ENCODE peak calls at places on chromosomes 3 and 15, in seven cellular contexts. E is esophagus muscularis mucosa, U is endothelial cell of umbilical vein, I is body of pancreas, V is ovary, N is right lobe of liver, L is IMR-90. H is an unnamed sample. For H3K36me3, the result is how much of the 10 kb centered on the place peaks cover.

GRCh38 chr3:10116138-10116460 is 624 bp downstream of the BRK1 start:
- DNase-seq in N (no peak), L (peak), I (no peak), U (no peak), E (no peak), V (no peak), H (no peak)

GRCh38 chr15:70555713-70556112 is 207.6 kb downstream of the UACA start:
- DNase-seq in V (no peak), E (no peak), U (no peak), L (no peak), I (no peak), N (no peak), H (no peak)

GRCh38 chr15:55791576-55792400 is 48.8 kb upstream of the PRTG start:
- DNase-seq in V (no peak), N (no peak), L (peak), E (no peak), U (peak), I (no peak), H (peak)

GRCh38 chr15:37847776-37848175 is 86.7 kb upstream of the TMCO5A start:
- DNase-seq in N (no peak), V (no peak), I (no peak), U (no peak), L (no peak), E (no peak), H (no peak)

GRCh38 chr15:42825599-42825998 is 88.7 kb upstream of the CDAN1 start:
- DNase-seq in N (no peak), U (no peak), V (no peak), L (no peak), I (no peak), E (no peak), H (no peak)

GRCh38 chr3:66115858-66116654 is 77.3 kb upstream of the MAGI1 start:
- DNase-seq in I (peak), L (peak), N (peak), U (peak), V (no peak), E (no peak), H (no peak)

GRCh38 chr15:51883436-51883835 is 54.0 kb downstream of the TMOD3 start:
- DNase-seq in U (no peak), V (no peak), I (no peak), E (no peak), N (no peak), L (peak), H (no peak)

GRCh38 chr15:81940467-81941451 is 105.1 kb downstream of the MEX3B start:
- DNase-seq in I (no peak), E (no peak), N (no peak), V (no peak), L (peak), U (no peak), H (no peak)

GRCh38 chr15:73956276-73957086 is 30.2 kb downstream of the LOXL1 start:
- DNase-seq in V (peak), L (peak), N (no peak), I (no peak), E (no peak), U (peak), H (peak)

GRCh38 chr3:60935709-60936108 is 315.5 kb downstream of the FHIT start:
- DNase-seq in N (no peak), E (no peak), I (no peak), L (peak), V (no peak), U (no peak), H (no peak)

GRCh38 chr3:186168976-186169375 is 60.1 kb upstream of the ETV5 start:
- DNase-seq in L (no peak), E (no peak), U (no peak), N (no peak), I (no peak), V (no peak), H (no peak)

GRCh38 chr15:33766329-33766728 is 202.0 kb upstream of the CHRM5 start:
- DNase-seq in I (no peak), E (no peak), L (no peak), N (no peak), U (no peak), V (no peak), H (no peak)

GRCh38 chr3:141979050-141979671 is 102.7 kb downstream of the ATP1B3 start:
- DNase-seq in I (no peak), V (no peak), U (peak), N (no peak), E (no peak), L (peak), H (no peak)

GRCh38 chr3:161484226-161484625 is 12.4 kb upstream of the OTOL1 start:
- DNase-seq in V (no peak), E (no peak), L (no peak), I (no peak), N (no peak), U (no peak), H (no peak)

GRCh38 chr3:65793495-65794200 is 245.1 kb downstream of the MAGI1 start:
- DNase-seq in I (no peak), U (no peak), L (peak), E (peak), N (no peak), V (no peak), H (no peak)

GRCh38 chr15:59904450-59904979 is 99.6 kb upstream of the FOXB1 start:
- DNase-seq in L (no peak), U (no peak), E (no peak), I (no peak), N (no peak), V (no peak), H (peak)

GRCh38 chr3:177624523-177625495 is 427.5 kb upstream of the TBL1XR1 start:
- DNase-seq in E (no peak), L (no peak), N (no peak), U (peak), I (no peak), V (no peak), H (no peak)

GRCh38 chr15:93239591-93239990 is 150.6 kb upstream of the RGMA start:
- DNase-seq in U (no peak), N (no peak), E (peak), L (no peak), I (no peak), V (no peak), H (no peak)

GRCh38 chr3:197029511-197030167 is at the start of gene MELTF:
- DNase-seq in V (peak), L (peak), U (peak), N (peak), E (no peak), I (peak), H (peak)

GRCh38 chr3:41482134-41482533 is 282.8 kb downstream of the CTNNB1 start:
- DNase-seq in U (no peak), V (no peak), L (no peak), I (no peak), E (no peak), N (no peak), H (no peak)

GRCh38 chr3:114417682-114418081 is 123.9 kb downstream of the TIGIT start:
- DNase-seq in U (no peak), E (no peak), V (no peak), L (no peak), N (no peak), I (no peak), H (no peak)

GRCh38 chr15:55917881-55918296 is 75.5 kb downstream of the NEDD4 start:
- DNase-seq in N (no peak), I (peak), U (peak), E (no peak), L (peak), V (no peak), H (no peak)

GRCh38 chr3:151210676-151211381 is 7.8 kb upstream of the GPR171 start:
- DNase-seq in I (no peak), N (peak), E (no peak), L (no peak), U (no peak), V (no peak), H (no peak)

GRCh38 chr3:158652463-158652862 is 8.1 kb downstream of the GFM1 start:
- DNase-seq in L (no peak), E (no peak), U (no peak), V (no peak), I (no peak), N (no peak), H (no peak)

GRCh38 chr3:24149032-24149431 is 203.9 kb downstream of the NR1D2 start:
- DNase-seq in N (no peak), E (no peak), I (no peak), V (no peak), U (no peak), L (no peak), H (no peak)

GRCh38 chr3:161600185-161600584 is 103.6 kb downstream of the OTOL1 start:
- DNase-seq in U (no peak), V (no peak), E (no peak), N (no peak), I (no peak), L (no peak), H (peak)

GRCh38 chr3:71805691-71806090 is 20.7 kb upstream of the PROK2 start:
- DNase-seq in I (no peak), N (no peak), E (peak), U (no peak), V (no peak), L (no peak), H (no peak)

GRCh38 chr3:8458235-8458634 is 43.4 kb upstream of the LMCD1 start:
- DNase-seq in N (no peak), L (peak), U (no peak), I (no peak), E (no peak), V (no peak), H (no peak)

GRCh38 chr3:10950476-10951294 is 41.9 kb upstream of the SLC6A1 start:
- DNase-seq in V (no peak), L (peak), U (peak), N (no peak), I (no peak), E (no peak), H (peak)

GRCh38 chr3:186255703-186256331 is 106.2 kb downstream of the DGKG start:
- DNase-seq in I (peak), V (no peak), N (no peak), L (no peak), E (no peak), U (no peak), H (peak)

GRCh38 chr15:51144021-51144532 is 49.4 kb upstream of the TNFAIP8L3 start:
- DNase-seq in U (peak), I (no peak), V (no peak), N (no peak), L (peak), E (no peak), H (no peak)

GRCh38 chr3:41267975-41268640 is 68.8 kb downstream of the CTNNB1 start:
- DNase-seq in U (peak), V (no peak), N (no peak), E (no peak), L (peak), I (no peak), H (no peak)

DNA sequence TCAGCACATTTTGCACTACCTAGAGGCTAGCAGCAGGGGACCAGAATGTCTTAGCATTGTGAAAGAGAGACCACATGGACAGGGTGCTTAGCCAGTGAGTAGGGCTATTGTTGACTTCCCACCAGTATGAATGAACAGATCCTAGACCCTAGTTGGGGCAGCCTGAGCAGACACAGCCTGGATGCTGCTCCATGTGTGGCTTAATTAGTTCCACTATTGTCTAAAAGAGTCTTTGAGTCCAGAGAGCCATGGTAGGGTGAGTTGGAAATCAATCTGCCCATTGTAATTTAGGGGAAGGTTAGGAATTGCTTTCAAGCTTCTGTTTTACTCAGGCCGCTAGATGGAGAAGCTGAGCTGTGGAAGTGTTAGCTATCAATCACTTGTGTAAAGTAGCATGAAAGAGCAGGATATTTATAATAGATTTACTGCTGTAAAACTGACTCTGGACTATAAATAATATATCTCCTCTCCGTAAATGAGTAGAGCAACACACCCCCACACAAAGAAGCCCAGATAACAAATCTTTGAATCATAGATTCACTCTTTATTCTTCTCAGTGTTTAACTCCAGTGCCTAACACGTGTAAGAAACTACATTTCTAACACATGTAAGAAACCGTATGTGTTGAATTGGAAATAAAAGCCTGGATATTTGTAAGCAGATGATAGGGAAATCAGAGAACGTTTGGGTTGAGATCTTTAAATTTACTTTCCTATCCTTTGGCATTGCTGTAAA is 4.1 kb upstream of the GCSAM start:
- DNase-seq in L (peak), U (peak), N (no peak), E (no peak), I (no peak), V (no peak), H (no peak)
- TF ChIP-seq CTCF in L (peak), U (peak), N (peak), E (no peak), I (peak), V (no peak), H (no peak)

GRCh38 chr15:45166792-45167630 is 20.8 kb downstream of the SHF start:
- DNase-seq in V (peak), U (peak), N (peak), E (peak), I (peak), L (peak), H (peak)
- TF ChIP-seq POLR2A in V (peak), U (no peak), N (peak), E (no peak), I (peak), L (peak), H (peak)

GRCh38 chr3:127718916-127719290 is 46.2 kb downstream of the ABTB1 start:
- DNase-seq in I (peak), N (no peak), V (no peak), L (no peak), E (no peak), U (no peak), H (no peak)
- H3K36me3 ChIP-seq in I (under half), N (half or more), V (under half), L (under half), E (half or more), U (under half), H (under half)

GRCh38 chr3:120196812-120197211 is 88.2 kb downstream of the GPR156 start:
- DNase-seq in N (no peak), E (no peak), L (no peak), U (no peak), I (no peak), V (no peak), H (no peak)

GRCh38 chr3:120192579-120192978 is 92.4 kb downstream of the GPR156 start:
- DNase-seq in V (no peak), U (no peak), E (no peak), N (no peak), L (peak), I (no peak), H (no peak)

GRCh38 chr3:120193554-120193953 is 91.5 kb downstream of the GPR156 start:
- DNase-seq in N (no peak), L (no peak), I (no peak), V (no peak), E (no peak), U (no peak), H (no peak)

GRCh38 chr3:120196333-120196732 is 88.7 kb downstream of the GPR156 start:
- DNase-seq in U (no peak), E (no peak), V (no peak), N (no peak), L (no peak), I (no peak), H (no peak)

DNA sequence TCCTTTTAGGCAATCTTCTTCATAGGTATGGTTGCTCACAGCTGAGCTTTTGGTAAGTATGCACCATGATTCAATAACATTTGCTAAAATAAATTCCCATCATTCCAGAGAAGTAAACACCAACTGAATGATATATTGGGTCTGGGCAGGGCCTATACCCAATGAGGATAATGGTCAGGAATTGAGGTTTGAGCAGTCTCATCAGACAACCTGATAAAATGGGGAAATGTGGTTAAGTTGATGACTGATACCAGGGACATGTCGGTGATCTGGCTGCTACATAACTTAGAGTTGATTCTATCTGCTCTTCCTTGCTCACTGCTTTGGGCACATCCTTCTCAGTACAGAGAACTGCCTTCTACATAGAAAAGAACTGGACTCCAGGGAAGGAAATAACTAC is 92.9 kb downstream of the GPR156 start:
- DNase-seq in U (no peak), N (no peak), V (no peak), E (no peak), I (no peak), L (peak), H (no peak)
- TF ChIP-seq CTCF in U (no peak), N (no peak), V (no peak), E (no peak), I (no peak), L (no peak), H (no peak)

H was measured in upper lobe of left lung.